ENCODE peak calls at places on chromosomes 16 and 17, in ten cellular contexts. H is fibroblast of pulmonary artery, G is PC-9, T is tibial nerve, A is neural crest cell, I is mucosa of descending colon, X is left ventricle myocardium inferior, B is AG04450, Y is heart left ventricle, M is fibroblast of lung. R is an unnamed sample.

GRCh38 chr16:12186774-12187335 is 210.3 kb downstream of the SNX29 start:
- DNase-seq in H (no peak), G (peak), T (no peak), A (no peak), I (no peak), X (no peak), B (no peak), Y (no peak), M (peak), R (no peak)

GRCh38 chr16:11871193-11871592 is 19.9 kb upstream of the RSL1D1 start:
- DNase-seq in H (peak), G (no peak), T (peak), A (no peak), I (no peak), X (no peak), B (no peak), Y (no peak), M (peak), R (no peak)

GRCh38 chr16:10834130-10834529 is 15.5 kb upstream of the TVP23A start:
- DNase-seq in H (no peak), G (no peak), T (no peak), A (no peak), I (no peak), X (no peak), B (no peak), Y (no peak), M (no peak), R (no peak)

GRCh38 chr16:31128711-31129567 is 6.6 kb downstream of the PRSS8 start:
- DNase-seq in H (no peak), G (peak), T (no peak), A (no peak), I (peak), X (peak), B (no peak), Y (no peak), M (no peak), R (no peak)

GRCh38 chr16:68776821-68777485 is 39.9 kb downstream of the CDH1 start:
- DNase-seq in H (no peak), G (no peak), T (no peak), A (no peak), I (no peak), X (no peak), B (no peak), Y (no peak), M (no peak), R (no peak)

GRCh38 chr17:49696233-49696761 is 11.5 kb downstream of the SLC35B1 start:
- DNase-seq in H (no peak), G (no peak), T (no peak), A (no peak), I (no peak), X (no peak), B (no peak), Y (no peak), M (no peak), R (no peak)

GRCh38 chr17:29155966-29156338 is 24.2 kb downstream of the MYO18A start:
- DNase-seq in H (peak), G (no peak), T (no peak), A (no peak), I (no peak), X (no peak), B (no peak), Y (no peak), M (peak), R (no peak)

GRCh38 chr17:7195971-7196370 is 16.8 kb upstream of the ASGR1 start:
- DNase-seq in H (no peak), G (no peak), T (no peak), A (no peak), I (no peak), X (no peak), B (no peak), Y (no peak), M (no peak), R (no peak)

GRCh38 chr17:4599505-4600281 is 15.4 kb downstream of the SMTNL2 start:
- DNase-seq in H (peak), G (no peak), T (no peak), A (no peak), I (no peak), X (peak), B (no peak), Y (peak), M (peak), R (no peak)

GRCh38 chr17:30170415-30170987 is 53.9 kb downstream of the NSRP1 start:
- DNase-seq in H (no peak), G (no peak), T (no peak), A (no peak), I (no peak), X (no peak), B (no peak), Y (no peak), M (no peak), R (no peak)

GRCh38 chr17:79658811-79659207 is 48.0 kb upstream of the RBFOX3 start:
- DNase-seq in H (peak), G (no peak), T (no peak), A (peak), I (no peak), X (no peak), B (no peak), Y (no peak), M (peak), R (no peak)
- TF ChIP-seq CTCF in H (peak), G (peak), T (no peak), A (peak), I (no peak), X (peak), B (peak), Y (peak), M (peak), R (peak)

GRCh38 chr17:43418441-43419374 is 19.9 kb downstream of the ARL4D start:
- DNase-seq in H (peak), G (peak), T (no peak), A (no peak), I (no peak), X (peak), B (peak), Y (peak), M (peak), R (peak)
- TF ChIP-seq CTCF in H (peak), G (no peak), T (no peak), A (no peak), I (no peak), X (no peak), B (peak), Y (no peak), M (peak), R (peak)

GRCh38 chr17:68511671-68512246 is 471 bp upstream of the PRKAR1A start:
- DNase-seq in H (peak), G (peak), T (peak), A (peak), I (peak), X (peak), B (peak), Y (peak), M (peak), R (no peak)
- TF ChIP-seq CTCF in H (no peak), G (no peak), T (no peak), A (no peak), I (no peak), X (no peak), B (no peak), Y (no peak), M (no peak), R (no peak)

DNA sequence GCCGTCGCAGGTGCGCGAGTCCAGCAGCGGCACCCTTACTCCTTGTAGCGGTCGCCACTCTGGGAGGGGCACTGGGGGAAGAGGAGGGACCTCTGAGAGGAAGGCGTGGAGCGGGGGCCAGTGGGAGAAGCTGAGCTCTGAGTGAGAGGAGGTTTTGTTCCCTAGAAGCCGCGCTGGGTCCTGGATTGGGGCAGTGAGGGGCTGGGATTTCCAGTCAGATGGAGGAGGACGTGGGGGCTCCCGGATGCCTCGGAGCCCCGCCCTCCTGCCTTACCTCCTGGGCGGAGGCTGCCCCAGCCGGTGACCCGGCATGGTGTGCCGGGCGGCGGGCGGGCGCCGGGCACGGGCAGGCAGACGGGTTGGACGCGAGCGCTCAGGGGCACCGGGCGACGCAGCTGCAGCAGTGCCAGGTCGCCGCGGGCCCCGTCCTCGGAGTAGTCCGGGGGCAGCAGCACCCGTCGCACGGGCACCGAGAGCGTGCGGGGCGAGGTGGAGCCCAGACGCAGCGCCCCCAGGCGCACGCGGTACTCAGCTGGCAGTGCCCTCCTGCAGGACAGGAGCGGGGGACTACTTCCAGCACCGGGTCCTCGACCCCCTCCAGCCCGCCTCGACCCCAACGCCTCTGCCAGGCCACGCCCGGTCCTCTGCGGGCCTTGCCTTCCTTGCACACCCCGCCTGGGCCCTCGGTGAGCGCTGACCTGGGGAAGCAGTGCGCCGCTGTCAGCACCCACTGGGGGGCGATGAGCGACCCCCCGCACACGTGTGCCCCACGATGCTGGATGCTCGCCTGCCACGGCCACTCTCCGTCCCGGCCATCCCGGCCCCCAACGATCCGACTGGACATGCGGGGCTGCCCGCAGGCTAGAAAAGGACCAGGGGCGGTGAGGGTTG is 2.0 kb downstream of the PRSS33 start:
- DNase-seq in H (no peak), G (no peak), T (no peak), A (no peak), I (peak), X (no peak), B (no peak), Y (no peak), M (no peak), R (no peak)
- TF ChIP-seq CTCF in H (no peak), G (no peak), T (no peak), A (no peak), I (no peak), X (no peak), B (peak), Y (no peak), M (no peak), R (no peak)

GRCh38 chr16:15482068-15482747 is 47.8 kb downstream of the BMERB1 start:
- DNase-seq in H (peak), G (peak), T (no peak), A (no peak), I (peak), X (peak), B (peak), Y (no peak), M (peak), R (peak)
- TF ChIP-seq CTCF in H (peak), G (no peak), T (no peak), A (no peak), I (no peak), X (peak), B (peak), Y (no peak), M (peak), R (peak)

GRCh38 chr17:58590377-58590776 is 75.9 kb upstream of the MTMR4 start:
- DNase-seq in H (no peak), G (no peak), T (no peak), A (no peak), I (no peak), X (no peak), B (no peak), Y (no peak), M (no peak), R (no peak)

GRCh38 chr17:58593121-58593520 is 78.7 kb upstream of the MTMR4 start:
- DNase-seq in H (no peak), G (no peak), T (no peak), A (no peak), I (no peak), X (no peak), B (no peak), Y (no peak), M (no peak), R (no peak)

GRCh38 chr17:58591455-58591854 is 77.0 kb upstream of the MTMR4 start:
- DNase-seq in H (no peak), G (no peak), T (no peak), A (no peak), I (no peak), X (no peak), B (no peak), Y (no peak), M (no peak), R (no peak)

DNA sequence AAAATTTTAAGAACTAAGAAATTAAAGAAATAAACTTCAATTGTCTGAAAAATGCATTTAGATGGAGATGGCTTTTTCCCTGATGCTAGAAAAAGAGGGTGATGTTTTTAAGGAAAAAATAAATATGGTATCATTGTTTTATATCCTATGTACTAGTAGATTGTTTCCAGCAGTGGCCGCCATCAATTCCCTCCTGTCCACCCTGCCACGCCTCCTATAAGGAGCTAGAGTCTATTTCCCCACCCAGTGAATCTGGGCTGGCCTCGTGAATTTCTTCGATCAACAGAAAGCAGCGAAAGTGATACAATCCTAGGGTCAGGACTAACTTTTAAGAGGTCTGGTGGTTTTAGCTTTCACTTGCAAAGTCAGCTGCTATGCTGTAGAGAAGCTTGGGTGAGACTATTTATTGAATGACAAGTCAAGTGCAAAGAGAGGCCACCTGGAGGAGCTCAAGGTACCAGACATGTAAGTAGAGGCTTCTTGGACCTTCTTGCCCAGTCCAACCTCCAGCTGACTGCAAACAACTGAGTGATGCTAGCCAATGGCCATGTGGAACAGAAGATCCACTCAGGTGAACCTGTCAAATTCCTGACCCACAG is 80.9 kb upstream of the MTMR4 start:
- DNase-seq in H (no peak), G (no peak), T (no peak), A (no peak), I (no peak), X (no peak), B (no peak), Y (no peak), M (no peak), R (no peak)
- TF ChIP-seq CTCF in H (no peak), G (no peak), T (no peak), A (no peak), I (no peak), X (no peak), B (no peak), Y (no peak), M (no peak), R (no peak)

DNA sequence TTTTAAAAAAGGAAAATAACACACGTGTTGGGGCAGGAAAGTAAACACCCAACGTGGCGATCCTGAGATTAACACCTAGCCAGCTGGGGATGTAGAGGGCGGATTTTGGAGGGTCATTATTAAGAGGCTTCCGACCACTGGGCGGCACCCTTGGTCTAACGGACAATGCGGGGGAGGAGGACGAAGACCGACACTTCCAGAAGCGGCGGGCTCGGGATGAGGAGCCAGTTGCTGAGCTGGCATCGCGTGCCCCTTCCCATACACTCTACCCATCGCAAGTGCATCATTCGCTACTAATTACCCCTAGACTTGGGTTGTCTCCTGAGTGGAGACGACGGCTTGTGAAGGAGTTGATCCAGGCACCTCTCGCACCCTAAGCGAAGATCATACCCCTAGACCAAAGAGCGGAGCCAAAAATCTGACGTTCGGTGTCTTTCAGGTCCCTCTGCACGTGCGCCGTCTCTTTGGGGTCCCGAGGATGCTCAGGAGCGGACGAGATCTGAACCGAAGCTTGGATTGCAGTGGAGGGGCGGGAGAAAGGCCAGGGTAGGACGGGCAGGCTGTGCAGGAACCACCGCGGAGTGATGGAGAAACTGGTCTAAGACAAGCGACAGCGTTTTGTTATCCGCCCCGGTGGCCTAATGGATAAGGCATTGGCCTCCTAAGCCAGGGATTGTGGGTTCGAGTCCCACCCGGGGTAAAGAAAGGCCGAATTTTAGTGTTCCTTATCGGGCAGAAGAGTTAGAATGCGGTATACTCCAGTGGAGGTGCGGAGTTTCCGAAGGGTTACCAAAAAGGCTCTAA is 17.6 kb downstream of the ZNF213 start:
- DNase-seq in H (peak), G (peak), T (peak), A (peak), I (peak), X (peak), B (peak), Y (peak), M (peak), R (peak)
- TF ChIP-seq CTCF in H (peak), G (peak), T (peak), A (peak), I (no peak), X (peak), B (peak), Y (peak), M (peak), R (peak)

DNA sequence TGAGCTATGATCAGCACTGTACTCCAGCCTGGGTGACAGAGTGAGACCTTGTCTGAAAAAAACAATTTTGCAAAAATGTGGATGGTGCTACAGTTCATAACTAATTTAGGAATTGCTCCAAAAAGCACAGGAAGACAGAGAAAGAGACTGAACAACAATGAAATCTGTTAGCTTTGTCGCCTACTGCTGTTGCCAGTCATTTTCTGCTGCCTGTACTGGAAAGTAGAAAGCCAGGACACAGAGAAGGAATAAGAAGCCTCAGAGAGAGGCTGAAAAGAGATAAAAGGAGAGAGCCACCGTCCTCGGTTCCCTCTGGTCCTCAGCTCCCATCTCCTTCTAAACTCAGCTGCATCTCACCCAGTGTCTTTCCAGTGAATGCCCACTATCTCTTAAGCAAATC is 8.6 kb upstream of the TMC7 start:
- DNase-seq in H (no peak), G (no peak), T (no peak), A (no peak), I (no peak), X (no peak), B (no peak), Y (no peak), M (no peak), R (no peak)
- TF ChIP-seq CTCF in H (no peak), G (no peak), T (no peak), A (no peak), I (no peak), X (no peak), B (no peak), Y (no peak), M (no peak), R (no peak)